ENCODE peak calls at places on chromosomes 4 and X, in six cellular contexts. R is hepatocyte, T is tibial artery, B is ovary, Q is heart left ventricle, Z is IMR-90. W is an unnamed sample. For H3K4me1, the result is how much of the 10 kb centered on the place peaks cover.

GRCh38 chrX:24241822-24242648 is 71.8 kb downstream of the SUPT20HL2 start:
- DNase-seq in R (peak), Z (peak), Q (peak), B (no peak), T (no peak), W (no peak)

GRCh38 chrX:10633722-10634121 is 13.3 kb upstream of the MID1 start:
- DNase-seq in Z (peak), R (peak), B (no peak), T (peak), Q (no peak), W (no peak)

GRCh38 chr4:48642421-48643144 is 137.5 kb downstream of the FRYL start:
- DNase-seq in B (no peak), R (no peak), Z (peak), T (no peak), Q (no peak), W (no peak)

GRCh38 chr4:85932371-85933305 is 427.2 kb downstream of the MAPK10 start:
- DNase-seq in R (no peak), Q (no peak), Z (no peak), B (no peak), T (no peak), W (no peak)

GRCh38 chr4:8913121-8913857 is 41.6 kb upstream of the HMX1 start:
- DNase-seq in B (no peak), R (peak), Q (peak), T (no peak), Z (no peak), W (no peak)

GRCh38 chr4:2261110-2261852 is 628 bp downstream of the MXD4 start:
- DNase-seq in Q (peak), Z (peak), R (peak), B (peak), T (peak), W (peak)

GRCh38 chr4:1656986-1657385 is 27.1 kb downstream of the FAM53A start:
- DNase-seq in Z (no peak), Q (no peak), B (no peak), T (no peak), R (no peak), W (no peak)

GRCh38 chrX:107324493-107325310 is 118.3 kb downstream of the DNAAF6 start:
- DNase-seq in Z (peak), Q (peak), R (peak), B (peak), T (peak), W (no peak)

GRCh38 chr4:172786039-172786792 is 382.4 kb upstream of the GALNT7 start:
- DNase-seq in Z (peak), R (no peak), T (no peak), B (no peak), Q (no peak), W (no peak)

GRCh38 chr4:6943012-6943869 is 33.6 kb downstream of the TBC1D14 start:
- DNase-seq in R (no peak), Q (no peak), Z (no peak), B (no peak), T (no peak), W (peak)

GRCh38 chr4:20416800-20417199 is 165.1 kb downstream of the SLIT2 start:
- DNase-seq in R (no peak), Z (no peak), Q (no peak), T (no peak), B (no peak), W (no peak)

GRCh38 chrX:120751683-120752082 is 121.8 kb upstream of the C1GALT1C1 start:
- DNase-seq in R (no peak), B (no peak), T (no peak), Q (no peak), Z (no peak), W (no peak)

GRCh38 chrX:120753413-120754251 is 122.0 kb downstream of the CT47B1 start:
- DNase-seq in R (no peak), B (no peak), Z (no peak), T (no peak), Q (no peak), W (peak)

GRCh38 chrX:120750381-120750780 is 120.5 kb upstream of the C1GALT1C1 start:
- DNase-seq in B (no peak), Z (no peak), T (no peak), Q (no peak), R (no peak), W (no peak)

GRCh38 chrX:120755066-120755846 is 120.4 kb downstream of the CT47B1 start:
- DNase-seq in T (no peak), Q (no peak), B (no peak), R (peak), Z (no peak), W (peak)

GRCh38 chrX:120752431-120753128 is 122.7 kb upstream of the C1GALT1C1 start:
- DNase-seq in Z (no peak), R (no peak), B (no peak), T (no peak), Q (no peak), W (no peak)
- H3K4me1 ChIP-seq in Z (under half), R (under half), B (under half), T (under half), Q (under half), W (under half)

DNA sequence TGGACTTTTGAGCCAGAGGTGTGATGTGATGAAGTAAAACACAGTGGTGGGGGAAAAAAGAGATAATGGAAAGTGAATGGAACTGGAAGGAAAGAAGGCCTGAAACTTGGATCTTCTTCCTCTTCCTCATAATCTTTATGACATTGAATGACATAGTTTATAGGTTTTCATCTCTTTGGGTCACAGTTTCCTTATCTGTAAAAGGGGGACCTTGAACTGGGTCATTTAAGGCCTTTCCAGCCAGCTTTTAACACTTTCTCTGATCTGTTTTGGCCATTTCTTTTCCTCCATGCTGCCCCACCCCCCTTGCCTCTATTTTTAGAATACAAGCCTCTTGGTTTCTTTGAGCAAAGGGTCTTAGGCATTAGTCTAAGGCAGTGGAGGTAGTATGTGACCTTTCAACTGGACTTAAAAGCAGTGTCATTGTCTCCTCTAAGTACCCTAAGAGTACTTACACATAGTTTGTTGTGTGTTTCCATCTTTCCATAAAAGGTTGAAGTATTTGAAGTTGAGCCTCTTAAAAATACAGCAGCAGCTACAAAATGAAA is 7.8 kb downstream of the CPEB2 start:
- DNase-seq in Q (no peak), Z (no peak), R (no peak), B (no peak), T (no peak), W (no peak)
- H3K4me1 ChIP-seq in Q (half or more), Z (under half), R (under half), B (under half), T (under half), W (under half)

GRCh38 chr4:169236901-169237626 is 33.7 kb downstream of the SH3RF1 start:
- DNase-seq in T (no peak), Z (no peak), R (no peak), B (no peak), Q (no peak), W (no peak)
- H3K4me1 ChIP-seq in T (under half), Z (under half), R (under half), B (under half), Q (under half), W (under half)

DNA sequence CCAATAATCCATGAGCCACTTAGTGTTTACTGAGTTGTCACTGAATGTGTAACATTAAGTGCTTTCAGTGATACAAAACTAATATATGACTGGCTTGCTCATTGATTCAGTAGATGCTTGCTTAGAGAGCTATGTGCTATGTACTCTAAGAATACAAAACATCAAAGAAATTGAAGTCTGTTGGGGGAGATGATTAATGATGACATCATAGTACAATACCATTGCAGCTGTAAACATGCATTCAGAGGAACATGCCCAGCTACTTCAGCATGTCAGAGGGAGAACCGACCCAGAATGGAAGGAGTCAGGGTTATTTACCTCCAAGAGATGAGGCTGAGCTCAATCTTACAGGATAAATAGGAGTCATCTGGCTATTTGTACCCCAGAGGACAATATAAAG is 290.7 kb downstream of the TENM3 start:
- DNase-seq in Z (peak), Q (no peak), T (no peak), B (no peak), R (no peak), W (no peak)
- H3K4me1 ChIP-seq in Z (under half), Q (under half), T (under half), B (under half), R (under half), W (under half)